ENCODE peak calls at places on chromosomes 1 and 21, in six cellular contexts. H, S, O, B, M and X are unnamed samples.

GRCh38 chr1:203839081-203839480 is 22.3 kb upstream of the SNRPE start:
- DNase-seq in S (no peak), H (peak; percentile 76), O (no peak), B (no peak), M (no peak), X (no peak)

GRCh38 chr1:162000053-162000420 is 23.6 kb downstream of the OLFML2B start:
- DNase-seq in M (no peak), S (no peak), B (no peak), H (no peak), O (no peak), X (no peak)

GRCh38 chr1:27413004-27413403 is 20.6 kb downstream of the GPR3 start:
- DNase-seq in B (no peak), H (no peak), O (no peak), M (no peak), S (no peak), X (no peak)

GRCh38 chr21:45543371-45543709 is 1.1 kb upstream of the SLC19A1 start:
- DNase-seq in B (no peak), M (peak; percentile 18), O (peak; percentile 28), H (no peak), S (no peak), X (no peak)

GRCh38 chr21:30880914-30881313 is 466 bp downstream of the KRTAP11-1 start:
- DNase-seq in B (no peak), S (no peak), H (no peak), O (no peak), M (no peak), X (no peak)

GRCh38 chr1:51728611-51729155 is 111.8 kb downstream of the OSBPL9 start:
- DNase-seq in H (peak; percentile 10), B (no peak), O (no peak), M (no peak), S (no peak), X (no peak)

GRCh38 chr1:89088597-89088996 is 23.6 kb upstream of the GBP1 start:
- DNase-seq in B (no peak), H (no peak), O (peak; percentile 71), S (no peak), M (no peak), X (no peak)

GRCh38 chr1:17259233-17259873 is 10.5 kb downstream of the PADI3 start:
- DNase-seq in B (no peak), O (no peak), H (peak; percentile 63), M (no peak), S (no peak), X (no peak)

GRCh38 chr1:219927956-219928790 is at the start of gene SLC30A10:
- DNase-seq in S (peak; percentile 19), H (no peak), M (peak; percentile 19), B (peak; percentile 60), O (no peak), X (peak; percentile 57)

GRCh38 chr1:70140894-70141293 is 64.5 kb downstream of the LRRC40 start:
- DNase-seq in O (no peak), B (no peak), M (no peak), H (peak; percentile 25), S (no peak), X (no peak)
- H3K27ac ChIP-seq in O (no peak overlapping the region), B (no peak overlapping the region), M (no peak overlapping the region), H (no peak overlapping the region), S (no peak overlapping the region), X (no peak overlapping the region)

GRCh38 chr1:109910123-109910962 is at the start of gene CSF1:
- DNase-seq in M (peak; percentile 71), O (peak; percentile 77), S (peak; percentile 83), H (peak; percentile 86), B (peak; percentile 84), X (peak; percentile 74)
- H3K27me3 ChIP-seq in M (no peaks in the 10 kb centered on the region), O (no peaks in the 10 kb centered on the region), S (no peaks in the 10 kb centered on the region), H (no peaks in the 10 kb centered on the region), B (no peaks in the 10 kb centered on the region), X (peaks cover 5% of the 10 kb centered on the region)

GRCh38 chr1:172477741-172478140 is 33.9 kb upstream of the PIGC start:
- DNase-seq in S (no peak), H (no peak), O (no peak), M (no peak), B (no peak), X (no peak)

GRCh38 chr1:172473842-172474241 is 30.0 kb upstream of the PIGC start:
- DNase-seq in O (no peak), S (no peak), B (no peak), M (no peak), H (no peak), X (no peak)

GRCh38 chr1:172478485-172478884 is 34.6 kb upstream of the PIGC start:
- DNase-seq in H (no peak), B (no peak), M (no peak), S (no peak), O (no peak), X (no peak)

GRCh38 chr1:172477216-172477615 is 33.3 kb upstream of the PIGC start:
- DNase-seq in B (no peak), M (no peak), S (no peak), O (no peak), H (no peak), X (no peak)

GRCh38 chr1:172476218-172476811 is 32.4 kb upstream of the PIGC start:
- DNase-seq in O (no peak), B (no peak), H (no peak), M (no peak), S (no peak), X (no peak)
- H3K27ac ChIP-seq in O (no peak overlapping the region), B (no peak overlapping the region), H (no peak overlapping the region), M (peak overlapping the region; percentile 68), S (no peak overlapping the region), X (no peak overlapping the region)

GRCh38 chr1:22210636-22211035 is 67.7 kb upstream of the WNT4 start:
- DNase-seq in O (no peak), S (no peak), H (no peak), B (no peak), M (no peak), X (no peak)
- H3K27me3 ChIP-seq in O (peaks cover 74% of the 10 kb centered on the region), S (peaks cover 88% of the 10 kb centered on the region), H (peaks cover 76% of the 10 kb centered on the region), B (peaks cover 11% of the 10 kb centered on the region), M (no peaks in the 10 kb centered on the region), X (peaks cover 78% of the 10 kb centered on the region)

GRCh38 chr1:178055093-178055492 is 38.8 kb upstream of the RASAL2 start:
- DNase-seq in M (no peak), H (no peak), O (no peak), S (peak; percentile 45), B (peak; percentile 71), X (peak; percentile 54)

GRCh38 chr1:178055779-178056471 is 38.0 kb upstream of the RASAL2 start:
- DNase-seq in M (no peak), S (no peak), O (peak; percentile 32), H (peak; percentile 25), B (peak; percentile 46), X (no peak)

GRCh38 chr1:178060789-178061556 is 32.9 kb upstream of the RASAL2 start:
- DNase-seq in M (peak; percentile 58), H (peak; percentile 84), O (no peak), S (no peak), B (no peak), X (no peak)

GRCh38 chr1:178057863-178058576 is 35.9 kb upstream of the RASAL2 start:
- DNase-seq in S (peak; percentile 72), O (no peak), M (no peak), B (no peak), H (peak; percentile 48), X (no peak)

DNA sequence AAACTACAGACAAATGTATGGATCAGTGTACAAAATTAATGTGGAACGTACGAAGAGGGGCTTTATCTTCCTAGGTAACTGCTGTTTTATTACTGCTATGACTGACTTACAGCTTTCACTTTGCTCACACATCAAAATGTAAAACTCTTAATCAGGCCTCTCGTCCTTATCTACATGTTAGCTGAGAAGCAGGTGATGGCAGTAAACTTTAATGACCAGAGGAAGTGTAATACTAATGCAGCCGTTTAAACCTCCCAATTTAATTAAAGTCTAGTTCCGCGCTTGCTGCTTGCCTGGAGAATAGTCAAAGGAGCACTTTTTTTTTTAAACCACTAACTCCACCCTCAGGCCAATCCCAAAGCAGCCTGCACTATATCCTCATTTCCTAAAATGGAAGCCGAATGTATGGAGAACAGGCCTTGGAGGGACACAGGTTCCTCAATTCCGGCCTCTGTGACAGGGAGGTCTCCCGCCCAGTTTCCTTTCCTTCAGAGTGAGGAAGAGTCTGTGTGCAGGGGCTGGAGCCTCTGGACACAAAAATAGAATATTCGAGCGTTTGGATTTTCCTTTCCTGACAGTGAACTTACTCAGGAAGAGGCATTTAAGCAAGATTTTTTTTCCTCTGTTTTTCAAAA is 36.7 kb upstream of the RASAL2 start:
- DNase-seq in B (no peak), S (no peak), O (no peak), M (no peak), H (no peak), X (no peak)
- H3K27ac ChIP-seq in B (peak overlapping the region; percentile 45), S (peak overlapping the region; percentile 86), O (peak overlapping the region; percentile 59), M (peak overlapping the region; percentile 35), H (no peak overlapping the region), X (peak overlapping the region; percentile 63)